ENCODE peak calls at places on chromosome X, in nine cellular contexts. U, N, Z, T, F, L, J, W and X are unnamed samples.

GRCh38 chrX:98194036-98194435 is 1310.3 kb downstream of the RPA4 start:
- DNase-seq in U (no peak), N (no peak), Z (no peak), T (no peak), F (no peak), L (no peak), J (no peak), W (no peak), X (no peak)

GRCh38 chrX:7252013-7252610 is 104.2 kb upstream of the PUDP start:
- DNase-seq in U (no peak), N (no peak), Z (no peak), T (no peak), F (no peak), L (peak), J (peak), W (peak), X (peak)

GRCh38 chrX:23694606-23695005 is 27.3 kb downstream of the PRDX4 start:
- DNase-seq in U (peak), N (peak), Z (peak), T (peak), F (peak), L (peak), J (peak), W (peak), X (peak)

GRCh38 chrX:23980063-23980462 is 46.9 kb downstream of the KLHL15 start:
- DNase-seq in U (peak), N (no peak), Z (no peak), T (peak), F (no peak), L (no peak), J (no peak), W (peak), X (peak)

GRCh38 chrX:129318375-129318774 is 204.9 kb downstream of the SMARCA1 start:
- DNase-seq in U (peak), N (no peak), Z (peak), T (peak), F (peak), L (no peak), J (no peak), W (no peak), X (peak)

GRCh38 chrX:155966876-155967275 is 30.6 kb upstream of the IL9R start:
- DNase-seq in U (peak), N (peak), Z (no peak), T (peak), F (no peak), L (no peak), J (no peak), W (peak), X (peak)

GRCh38 chrX:32998776-32999175 is 212.6 kb downstream of the DMD start:
- DNase-seq in U (no peak), N (no peak), Z (no peak), T (no peak), F (no peak), L (no peak), J (no peak), W (no peak), X (no peak)

GRCh38 chrX:86455495-86455894 is 307.2 kb downstream of the DACH2 start:
- DNase-seq in U (no peak), N (no peak), Z (no peak), T (no peak), F (no peak), L (no peak), J (no peak), W (no peak), X (no peak)

GRCh38 chrX:11438380-11438723 is 145.1 kb downstream of the AMELX start:
- DNase-seq in U (no peak), N (no peak), Z (no peak), T (no peak), F (no peak), L (no peak), J (no peak), W (no peak), X (no peak)

GRCh38 chrX:147565239-147565638 is 346.5 kb upstream of the FMR1 start:
- DNase-seq in U (no peak), N (no peak), Z (peak), T (peak), F (no peak), L (no peak), J (no peak), W (no peak), X (peak)

GRCh38 chrX:154000051-154000450 is 19.7 kb downstream of the IRAK1 start:
- DNase-seq in U (no peak), N (no peak), Z (no peak), T (no peak), F (no peak), L (no peak), J (no peak), W (no peak), X (peak)

GRCh38 chrX:153995504-153995903 is 22.9 kb downstream of the TMEM187 start:
- DNase-seq in U (no peak), N (no peak), Z (no peak), T (no peak), F (no peak), L (no peak), J (no peak), W (no peak), X (no peak)

GRCh38 chrX:154004315-154004714 is 15.4 kb downstream of the IRAK1 start:
- DNase-seq in U (no peak), N (no peak), Z (no peak), T (no peak), F (no peak), L (no peak), J (no peak), W (no peak), X (no peak)

GRCh38 chrX:154002215-154002719 is 17.4 kb downstream of the IRAK1 start:
- DNase-seq in U (no peak), N (no peak), Z (peak), T (peak), F (peak), L (no peak), J (no peak), W (peak), X (peak)

DNA sequence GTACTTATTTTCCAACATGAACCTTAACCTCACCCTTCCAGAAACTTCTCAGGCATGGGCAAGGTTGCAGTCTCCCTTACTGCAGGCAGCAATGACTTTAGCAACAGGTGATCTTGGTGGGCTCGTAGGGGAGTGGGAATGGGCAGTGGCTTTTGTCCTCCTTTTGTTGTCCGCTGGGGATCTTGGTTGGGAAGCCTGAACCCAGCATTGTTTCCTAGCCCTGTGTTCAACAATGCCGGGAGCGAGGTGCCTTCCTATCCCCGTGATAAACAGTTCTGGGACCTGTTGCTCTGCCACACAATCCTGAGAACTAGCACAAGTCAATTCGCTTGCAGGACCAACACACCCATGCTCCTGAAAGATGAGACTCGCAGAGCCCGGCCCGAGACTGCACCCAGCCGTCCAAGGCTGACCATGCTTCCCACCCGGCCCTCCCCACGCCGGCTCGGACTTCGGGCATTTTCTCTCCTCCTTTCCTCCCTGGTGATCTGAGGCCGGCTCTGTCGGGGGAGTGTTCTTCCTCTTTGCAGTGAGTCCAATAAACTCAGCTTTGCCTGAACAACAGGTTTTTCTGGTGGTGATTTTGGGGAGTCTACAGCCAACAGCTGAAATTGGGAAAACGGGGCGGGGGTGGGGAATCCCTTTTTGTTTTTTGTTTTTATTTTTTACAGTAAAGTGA is 20.2 kb downstream of the IRAK1 start:
- DNase-seq in U (no peak), N (no peak), Z (no peak), T (no peak), F (no peak), L (no peak), J (no peak), W (no peak), X (peak)
- H3K4me3 ChIP-seq in U (no peak), N (no peak), Z (no peak), T (no peak), F (no peak), L (no peak), J (no peak), W (no peak), X (no peak)

DNA sequence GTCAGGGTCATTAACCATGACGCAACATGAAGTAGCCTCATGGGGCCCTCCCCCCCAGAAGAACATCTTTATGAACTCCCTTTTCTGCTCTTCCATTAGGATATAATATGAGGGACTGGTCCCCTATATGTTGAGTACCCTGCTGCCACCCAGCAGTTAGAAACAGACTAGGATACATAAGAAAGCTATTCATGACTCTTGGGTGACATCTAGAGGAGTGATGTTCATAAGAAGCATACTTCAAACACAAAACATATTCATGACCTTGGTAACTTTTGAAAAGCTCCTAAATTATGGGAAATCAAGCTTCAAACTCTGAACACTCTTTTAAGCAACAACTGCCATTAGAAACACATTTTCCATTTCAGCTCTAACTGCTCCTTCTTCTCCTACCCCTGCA is 155.2 kb upstream of the SPIN4 start:
- DNase-seq in U (peak), N (no peak), Z (peak), T (peak), F (peak), L (no peak), J (no peak), W (no peak), X (peak)
- TF ChIP-seq CTCF in U (peak), N (no peak), Z (peak), T (peak), F (peak), L (peak), J (no peak), W (peak), X (peak)

DNA sequence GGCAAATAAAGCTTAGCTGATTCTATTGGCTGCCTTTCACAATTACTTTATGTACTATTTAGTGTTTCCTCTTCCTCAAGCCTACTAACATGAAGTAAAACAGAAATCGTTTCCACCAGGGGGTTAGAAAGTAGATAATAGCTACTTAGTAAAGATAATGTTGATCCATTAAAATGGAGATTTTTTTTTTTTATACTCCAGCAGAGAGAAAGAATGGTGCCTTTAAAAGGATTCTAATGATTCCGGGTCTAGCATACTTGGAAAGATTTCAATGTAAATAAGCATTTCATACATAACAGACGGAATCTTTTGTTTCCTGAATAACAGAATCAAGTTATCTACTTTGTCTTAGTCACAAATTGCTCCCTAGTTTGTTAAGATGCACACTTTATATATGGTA is 37.1 kb downstream of the GK start:
- DNase-seq in U (peak), N (no peak), Z (peak), T (no peak), F (peak), L (no peak), J (no peak), W (no peak), X (no peak)
- H3K4me3 ChIP-seq in U (no peak), N (no peak), Z (no peak), T (no peak), F (no peak), L (no peak), J (no peak), W (no peak), X (no peak)

DNA sequence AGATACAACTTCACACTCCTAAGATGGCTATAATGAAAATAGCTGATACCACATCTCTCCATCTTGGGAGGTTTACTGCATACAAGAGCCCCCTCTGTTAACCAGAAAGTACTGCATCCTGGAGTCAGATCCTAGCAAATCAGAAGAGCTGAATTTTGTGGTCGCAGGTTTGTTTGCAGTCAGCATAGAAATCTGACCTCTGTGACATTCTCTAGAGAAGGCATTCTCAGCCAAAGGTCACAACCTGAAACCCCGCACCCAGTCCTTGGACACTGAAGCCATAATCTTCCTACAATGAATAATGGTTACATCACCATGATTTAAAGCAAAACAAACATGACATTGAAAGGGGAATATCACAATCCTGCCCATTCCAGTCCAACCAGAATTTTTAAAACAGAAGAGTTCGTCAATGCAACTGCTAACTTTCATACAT is 17.7 kb downstream of the HS6ST2 start:
- DNase-seq in U (peak), N (no peak), Z (no peak), T (no peak), F (no peak), L (no peak), J (no peak), W (no peak), X (peak)
- TF ChIP-seq CTCF in U (peak), N (no peak), Z (no peak), T (peak), F (no peak), L (no peak), J (no peak), W (no peak), X (no peak)

GRCh38 chrX:39859991-39860861 is 237.5 kb downstream of the BCOR start:
- DNase-seq in U (peak), N (no peak), Z (peak), T (peak), F (peak), L (no peak), J (no peak), W (peak), X (peak)
- H3K4me3 ChIP-seq in U (no peak), N (no peak), Z (no peak), T (no peak), F (no peak), L (no peak), J (no peak), W (no peak), X (no peak)

DNA sequence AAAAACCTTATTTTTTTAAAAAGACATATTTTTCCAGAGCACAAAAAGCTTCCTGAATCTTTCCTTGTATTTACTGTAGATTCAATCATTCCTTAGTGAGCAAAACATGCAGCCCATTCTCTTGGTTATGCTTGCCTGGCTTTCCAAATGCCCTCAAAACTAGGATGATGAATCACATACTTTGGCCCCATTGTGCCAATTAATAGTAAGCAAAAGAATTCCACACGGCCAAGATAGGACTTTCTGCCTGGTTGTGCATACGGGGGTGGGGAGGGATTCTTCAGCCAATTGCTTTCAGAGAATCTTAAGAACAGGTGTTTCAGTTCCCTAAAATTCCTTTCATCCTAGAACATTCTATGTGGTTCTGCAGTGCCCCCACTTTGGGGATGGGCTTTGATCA is 7.0 kb downstream of the RAI2 start:
- DNase-seq in U (no peak), N (no peak), Z (no peak), T (no peak), F (no peak), L (no peak), J (no peak), W (peak), X (no peak)
- TF ChIP-seq CTCF in U (no peak), N (no peak), Z (no peak), T (no peak), F (no peak), L (no peak), J (no peak), W (no peak), X (no peak)

GRCh38 chrX:71636438-71637252 is 18.3 kb upstream of the CXCR3 start:
- DNase-seq in U (no peak), N (no peak), Z (no peak), T (no peak), F (no peak), L (no peak), J (no peak), W (no peak), X (no peak)

GRCh38 chrX:71637253-71637618 is 18.9 kb upstream of the CXCR3 start:
- DNase-seq in U (no peak), N (no peak), Z (peak), T (peak), F (no peak), L (no peak), J (no peak), W (no peak), X (peak)

GRCh38 chrX:71637848-71638247 is 19.5 kb upstream of the CXCR3 start:
- DNase-seq in U (peak), N (no peak), Z (peak), T (peak), F (peak), L (no peak), J (no peak), W (no peak), X (peak)

GRCh38 chrX:71640002-71640401 is 21.7 kb upstream of the CXCR3 start:
- DNase-seq in U (no peak), N (no peak), Z (no peak), T (no peak), F (no peak), L (no peak), J (no peak), W (no peak), X (no peak)

GRCh38 chrX:71638409-71638808 is 20.1 kb upstream of the CXCR3 start:
- DNase-seq in U (no peak), N (no peak), Z (no peak), T (no peak), F (no peak), L (no peak), J (no peak), W (no peak), X (no peak)
- H3K4me3 ChIP-seq in U (no peak), N (no peak), Z (no peak), T (no peak), F (no peak), L (no peak), J (no peak), W (no peak), X (no peak)